ENCODE peak calls at places on chromosomes 3 and 15, in five cellular contexts. V is osteoblast, B is H1, U is transverse colon, J is GM06990. L is an unnamed sample.

GRCh38 chr3:72953325-72953956 is 43.2 kb upstream of the PPP4R2 start:
- DNase-seq in J (no peak), U (no peak), B (no peak), V (peak), L (peak)

GRCh38 chr3:155323063-155323666 is 29.7 kb upstream of the STRIT1 start:
- DNase-seq in B (no peak), V (no peak), J (no peak), U (peak), L (peak)

GRCh38 chr3:16587703-16588070 is 17.5 kb downstream of the DAZL start:
- DNase-seq in J (no peak), V (no peak), U (no peak), B (no peak), L (peak)

GRCh38 chr15:74812533-74812932 is at the start of gene LMAN1L:
- DNase-seq in U (no peak), B (no peak), V (peak), J (no peak), L (no peak)

GRCh38 chr15:87492321-87492720 is 764.2 kb downstream of the NTRK3 start:
- DNase-seq in V (no peak), J (no peak), B (no peak), U (no peak), L (no peak)

GRCh38 chr3:12115846-12116245 is 42.9 kb downstream of the TIMP4 start:
- DNase-seq in B (no peak), V (no peak), J (no peak), U (no peak), L (no peak)

GRCh38 chr3:58627941-58628340 is 38.6 kb downstream of the FAM3D start:
- DNase-seq in B (no peak), U (no peak), V (no peak), J (no peak), L (no peak)

GRCh38 chr3:122767690-122768372 is 25.8 kb downstream of the HSPBAP1 start:
- DNase-seq in J (no peak), B (no peak), V (no peak), U (no peak), L (peak)

GRCh38 chr15:77186518-77187095 is 115.7 kb upstream of the TSPAN3 start:
- DNase-seq in U (no peak), V (peak), B (no peak), J (no peak), L (peak)
- TF ChIP-seq CTCF in U (peak), V (peak), B (peak), J (peak), L (peak)

GRCh38 chr3:65596511-65597224 is 442.1 kb downstream of the MAGI1 start:
- DNase-seq in J (no peak), U (no peak), V (no peak), B (peak), L (no peak)
- H3K4me3 ChIP-seq in J (no peak), U (peak), V (no peak), B (peak), L (no peak)

GRCh38 chr15:50813089-50813488 is 47.6 kb upstream of the SPPL2A start:
- DNase-seq in B (no peak), U (no peak), J (no peak), V (no peak), L (no peak)

GRCh38 chr15:50813865-50814264 is 48.4 kb upstream of the SPPL2A start:
- DNase-seq in U (no peak), V (no peak), J (no peak), B (no peak), L (no peak)

GRCh38 chr15:50810128-50810527 is 44.6 kb upstream of the SPPL2A start:
- DNase-seq in V (no peak), U (no peak), J (no peak), B (no peak), L (no peak)

GRCh38 chr15:50803479-50803878 is 38.0 kb upstream of the SPPL2A start:
- DNase-seq in J (no peak), U (no peak), V (no peak), B (no peak), L (no peak)

GRCh38 chr15:50808728-50809127 is 43.2 kb upstream of the SPPL2A start:
- DNase-seq in U (no peak), V (no peak), J (no peak), B (no peak), L (no peak)
- TF ChIP-seq CTCF in U (no peak), V (no peak), J (no peak), B (no peak), L (no peak)

GRCh38 chr3:71726106-71726505 is 904 bp upstream of the EIF4E3 start:
- DNase-seq in V (peak), B (no peak), U (peak), J (no peak), L (no peak)
- H3K4me3 ChIP-seq in V (no peak), B (peak), U (peak), J (no peak), L (no peak)

DNA sequence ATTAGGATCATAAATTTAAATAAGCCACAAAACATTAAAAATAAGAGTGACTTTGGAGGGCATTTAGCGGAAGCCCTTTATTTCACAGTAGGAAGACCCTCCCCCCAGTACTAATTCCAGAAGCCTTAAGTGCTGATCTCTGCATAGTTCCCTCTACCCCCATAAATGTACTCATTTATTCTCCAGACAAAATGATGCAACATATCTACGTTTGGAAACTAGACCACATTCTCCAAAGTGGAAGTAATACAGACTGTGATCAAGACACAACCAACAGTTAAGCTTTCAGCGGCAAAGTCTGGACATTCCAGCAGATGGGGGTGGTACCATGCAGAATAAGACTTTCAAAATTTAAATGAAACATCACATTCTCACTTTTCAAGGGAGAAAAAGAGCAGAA is 44.8 kb upstream of the RPS17 start:
- DNase-seq in J (no peak), B (no peak), V (no peak), U (no peak), L (peak)
- TF ChIP-seq CTCF in J (no peak), B (no peak), V (peak), U (no peak), L (peak)

GRCh38 chr15:38061856-38062649 is 127.6 kb downstream of the TMCO5A start:
- DNase-seq in B (no peak), V (no peak), J (no peak), U (no peak), L (peak)

GRCh38 chr15:38062679-38063078 is 128.2 kb downstream of the TMCO5A start:
- DNase-seq in U (no peak), V (no peak), J (no peak), B (no peak), L (peak)

GRCh38 chr15:38054488-38054887 is 120.0 kb downstream of the TMCO5A start:
- DNase-seq in U (no peak), V (no peak), J (no peak), B (no peak), L (peak)

GRCh38 chr15:38059665-38060064 is 125.2 kb downstream of the TMCO5A start:
- DNase-seq in U (no peak), B (no peak), J (no peak), V (no peak), L (peak)

DNA sequence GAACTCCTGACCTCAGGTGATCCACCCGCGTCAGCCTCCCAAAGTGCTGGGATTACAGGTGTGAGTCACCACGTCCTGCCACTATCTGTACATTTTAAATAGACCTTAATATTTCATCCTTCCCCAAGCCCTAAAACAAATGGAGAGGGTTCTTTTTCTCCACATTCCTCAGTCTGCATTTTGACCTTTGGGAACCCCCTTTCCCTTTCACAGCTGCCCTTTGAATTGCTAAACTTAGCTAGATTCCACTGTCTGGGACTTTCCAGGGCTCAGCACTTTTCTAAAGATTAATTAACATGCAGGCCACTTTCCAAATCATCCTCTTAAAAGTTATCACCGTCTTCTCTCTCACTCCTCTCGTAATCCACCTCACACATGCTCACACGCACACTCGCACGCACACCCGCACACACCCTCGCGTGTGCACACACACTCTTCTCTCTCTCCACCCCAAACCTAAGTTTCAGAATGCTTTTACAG is 124.2 kb downstream of the TMCO5A start:
- DNase-seq in U (no peak), V (no peak), B (no peak), J (peak), L (peak)
- H3K4me3 ChIP-seq in U (no peak), V (no peak), B (no peak), J (no peak), L (no peak)

GRCh38 chr15:38873151-38873550 is 308.5 kb upstream of the RASGRP1 start:
- DNase-seq in U (no peak), B (no peak), V (no peak), J (no peak), L (no peak)
- TF ChIP-seq CTCF in U (no peak), B (no peak), V (no peak), J (no peak), L (no peak)

DNA sequence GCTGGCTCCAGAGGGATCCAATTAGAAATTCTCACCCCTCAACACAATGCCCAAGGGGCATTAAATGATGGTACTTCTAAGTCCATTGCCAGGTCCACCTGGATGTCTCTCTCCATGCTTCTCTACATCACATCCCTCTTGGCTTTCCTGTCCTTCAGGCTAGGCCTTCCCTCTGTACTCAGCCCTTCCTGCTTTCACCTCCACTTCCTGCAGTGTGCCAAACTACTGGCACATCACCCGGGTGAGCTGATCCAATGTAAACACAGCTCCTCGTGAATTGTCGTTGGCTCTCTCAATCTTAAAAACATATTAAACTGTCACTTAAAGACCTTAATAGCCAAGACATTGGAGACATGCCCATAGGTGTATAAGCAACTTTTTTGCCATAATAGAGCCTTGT is 4.0 kb downstream of the LMCD1 start:
- DNase-seq in B (no peak), U (peak), J (no peak), V (no peak), L (no peak)
- H3K4me3 ChIP-seq in B (no peak), U (no peak), J (no peak), V (peak), L (peak)